ENCODE peak calls at places on chromosome 18, in four cellular contexts. One of them, this sample, is unnamed. For H3K4me1, the result is how much of the 10 kb centered on the place peaks cover.

GRCh38 chr18:7467708-7468466 is 99.2 kb upstream of the PTPRM start:
- DNase-seq in spleen: no peak
- DNase-seq in testis: no peak
- DNase-seq in upper lobe of right lung: no peak
- DNase-seq in this sample: no peak

GRCh38 chr18:1412660-1413659 is 508.3 kb downstream of the ADCYAP1 start:
- DNase-seq in spleen: no peak
- DNase-seq in testis: no peak
- DNase-seq in upper lobe of right lung: no peak
- DNase-seq in this sample: no peak

GRCh38 chr18:13120967-13121586 is 97.5 kb upstream of the LDLRAD4 start:
- DNase-seq in spleen: no peak
- DNase-seq in upper lobe of right lung: no peak
- DNase-seq in testis: peak
- DNase-seq in this sample: no peak

GRCh38 chr18:5891361-5892215 is 3.7 kb downstream of the TMEM200C start:
- DNase-seq in upper lobe of right lung: peak
- DNase-seq in testis: peak
- DNase-seq in spleen: peak
- DNase-seq in this sample: no peak

GRCh38 chr18:51196116-51196810 is 1.2 kb downstream of the MEX3C start:
- DNase-seq in testis: peak
- DNase-seq in spleen: peak
- DNase-seq in upper lobe of right lung: peak
- DNase-seq in this sample: peak

GRCh38 chr18:71583291-71583690 is 960.9 kb downstream of the CBLN2 start:
- DNase-seq in spleen: no peak
- DNase-seq in upper lobe of right lung: no peak
- DNase-seq in testis: no peak
- DNase-seq in this sample: no peak

GRCh38 chr18:44458777-44459176 is 221.9 kb upstream of the SETBP1 start:
- DNase-seq in spleen: no peak
- DNase-seq in upper lobe of right lung: no peak
- DNase-seq in testis: no peak
- DNase-seq in this sample: no peak

GRCh38 chr18:23921716-23922285 is 92.8 kb upstream of the TTC39C start:
- DNase-seq in upper lobe of right lung: no peak
- DNase-seq in testis: no peak
- DNase-seq in spleen: no peak
- DNase-seq in this sample: no peak

GRCh38 chr18:26703170-26703933 is 155.0 kb upstream of the KCTD1 start:
- DNase-seq in testis: no peak
- DNase-seq in upper lobe of right lung: no peak
- DNase-seq in spleen: no peak
- DNase-seq in this sample: no peak

GRCh38 chr18:59419386-59419785 is 60.3 kb upstream of the LMAN1 start:
- DNase-seq in upper lobe of right lung: no peak
- DNase-seq in spleen: no peak
- DNase-seq in testis: no peak
- DNase-seq in this sample: no peak

GRCh38 chr18:51610481-51610880 is 413.0 kb upstream of the MEX3C start:
- DNase-seq in spleen: no peak
- DNase-seq in upper lobe of right lung: no peak
- DNase-seq in testis: no peak
- DNase-seq in this sample: no peak

GRCh38 chr18:6058941-6059340 is 163.6 kb upstream of the TMEM200C start:
- DNase-seq in testis: no peak
- DNase-seq in spleen: no peak
- DNase-seq in upper lobe of right lung: no peak
- DNase-seq in this sample: peak

GRCh38 chr18:13223341-13224148 is 5.0 kb downstream of the LDLRAD4 start:
- DNase-seq in spleen: no peak
- DNase-seq in upper lobe of right lung: no peak
- DNase-seq in testis: peak
- DNase-seq in this sample: peak

GRCh38 chr18:3248062-3248669 is 565 bp downstream of the MYL12A start:
- DNase-seq in spleen: no peak
- DNase-seq in upper lobe of right lung: no peak
- DNase-seq in testis: peak
- DNase-seq in this sample: peak

GRCh38 chr18:570256-570655 is 9.9 kb upstream of the CETN1 start:
- DNase-seq in spleen: no peak
- DNase-seq in testis: no peak
- DNase-seq in upper lobe of right lung: no peak
- DNase-seq in this sample: no peak

DNA sequence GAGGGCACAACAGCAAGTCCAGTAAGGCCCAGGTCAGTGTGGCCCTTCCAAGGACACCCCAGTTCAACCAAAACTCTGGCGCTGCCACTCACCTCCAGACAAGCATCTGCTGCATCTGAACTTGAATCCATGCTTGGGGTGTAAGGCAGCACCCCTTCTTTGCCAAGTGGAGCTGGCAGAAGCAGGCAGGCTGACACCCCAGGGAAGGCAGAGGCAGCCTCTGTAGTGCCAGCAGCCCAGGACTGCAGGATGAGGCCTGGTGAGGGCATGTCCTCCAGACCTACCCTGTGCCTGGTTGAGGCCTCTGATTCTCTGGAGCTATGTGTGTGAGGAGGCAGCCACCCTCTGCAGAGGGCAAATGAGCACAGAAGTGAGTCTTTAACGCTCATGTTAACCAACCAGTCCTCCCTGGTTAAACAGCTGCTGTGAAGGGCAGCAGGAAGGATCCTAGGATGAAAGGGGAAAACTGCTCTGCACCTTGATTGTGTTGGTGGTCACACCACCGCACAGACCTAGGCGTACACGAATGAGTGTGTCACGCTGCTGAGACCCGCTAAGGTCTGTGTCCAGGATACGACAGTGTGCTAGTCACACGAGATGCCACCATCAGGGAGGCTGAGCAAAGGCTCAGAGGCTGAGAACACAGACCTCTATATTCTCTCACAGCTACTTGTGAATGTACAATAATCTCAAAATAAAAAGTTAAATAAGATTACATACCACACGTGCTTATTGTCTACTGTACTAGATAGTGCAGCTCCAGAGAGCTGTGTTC is 2.2 kb downstream of the PARD6G start:
- DNase-seq in upper lobe of right lung: peak
- DNase-seq in testis: peak
- DNase-seq in spleen: no peak
- DNase-seq in this sample: no peak
- H3K27ac ChIP-seq in upper lobe of right lung: no peak
- H3K27ac ChIP-seq in testis: no peak
- H3K27ac ChIP-seq in spleen: no peak
- H3K27ac ChIP-seq in this sample: no peak

DNA sequence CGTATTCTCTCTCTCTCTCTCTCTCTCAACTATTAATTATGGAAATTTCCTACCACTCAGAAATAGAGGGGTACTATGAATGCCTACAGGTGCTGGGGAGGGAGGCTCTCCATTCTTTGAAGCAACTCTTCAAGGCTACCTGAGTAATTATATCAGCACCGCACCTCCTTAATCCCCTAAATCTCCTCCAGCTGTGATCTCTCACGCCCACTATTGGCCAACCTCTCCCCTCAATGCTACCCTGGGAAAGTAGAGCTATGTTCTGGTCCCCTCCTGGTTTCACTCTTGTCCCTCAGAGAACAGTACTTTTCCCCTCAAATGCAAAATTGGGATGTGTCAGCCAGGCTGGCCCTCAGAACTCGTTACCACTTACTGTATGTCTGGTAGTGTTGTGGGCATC is 1.6 kb downstream of the MOCOS start:
- DNase-seq in testis: no peak
- DNase-seq in spleen: no peak
- DNase-seq in upper lobe of right lung: no peak
- DNase-seq in this sample: no peak
- TF ChIP-seq CTCF in testis: no peak
- TF ChIP-seq CTCF in spleen: no peak
- TF ChIP-seq CTCF in upper lobe of right lung: no peak
- TF ChIP-seq CTCF in this sample: no peak

GRCh38 chr18:57790316-57790715 is 12.8 kb downstream of the ATP8B1 start:
- DNase-seq in upper lobe of right lung: no peak
- DNase-seq in testis: no peak
- DNase-seq in spleen: no peak
- DNase-seq in this sample: no peak
- H3K4me1 ChIP-seq in upper lobe of right lung: under half
- H3K4me1 ChIP-seq in testis: under half
- H3K4me1 ChIP-seq in spleen: under half
- H3K4me1 ChIP-seq in this sample: half or more

GRCh38 chr18:78980279-78980771 is 707 bp downstream of the SALL3 start:
- DNase-seq in spleen: no peak
- DNase-seq in testis: no peak
- DNase-seq in upper lobe of right lung: no peak
- DNase-seq in this sample: no peak

GRCh38 chr18:78982186-78982585 is 2.6 kb downstream of the SALL3 start:
- DNase-seq in spleen: no peak
- DNase-seq in upper lobe of right lung: no peak
- DNase-seq in testis: no peak
- DNase-seq in this sample: no peak

GRCh38 chr18:78979682-78980278 is at the start of gene SALL3:
- DNase-seq in testis: peak
- DNase-seq in spleen: no peak
- DNase-seq in upper lobe of right lung: no peak
- DNase-seq in this sample: no peak

GRCh38 chr18:78980777-78981651 is 1.4 kb downstream of the SALL3 start:
- DNase-seq in spleen: no peak
- DNase-seq in upper lobe of right lung: no peak
- DNase-seq in testis: no peak
- DNase-seq in this sample: no peak

GRCh38 chr18:78981652-78981955 is 2.0 kb downstream of the SALL3 start:
- DNase-seq in spleen: no peak
- DNase-seq in testis: no peak
- DNase-seq in upper lobe of right lung: no peak
- DNase-seq in this sample: no peak
- H3K27ac ChIP-seq in spleen: no peak
- H3K27ac ChIP-seq in testis: no peak
- H3K27ac ChIP-seq in upper lobe of right lung: no peak
- H3K27ac ChIP-seq in this sample: no peak

DNA sequence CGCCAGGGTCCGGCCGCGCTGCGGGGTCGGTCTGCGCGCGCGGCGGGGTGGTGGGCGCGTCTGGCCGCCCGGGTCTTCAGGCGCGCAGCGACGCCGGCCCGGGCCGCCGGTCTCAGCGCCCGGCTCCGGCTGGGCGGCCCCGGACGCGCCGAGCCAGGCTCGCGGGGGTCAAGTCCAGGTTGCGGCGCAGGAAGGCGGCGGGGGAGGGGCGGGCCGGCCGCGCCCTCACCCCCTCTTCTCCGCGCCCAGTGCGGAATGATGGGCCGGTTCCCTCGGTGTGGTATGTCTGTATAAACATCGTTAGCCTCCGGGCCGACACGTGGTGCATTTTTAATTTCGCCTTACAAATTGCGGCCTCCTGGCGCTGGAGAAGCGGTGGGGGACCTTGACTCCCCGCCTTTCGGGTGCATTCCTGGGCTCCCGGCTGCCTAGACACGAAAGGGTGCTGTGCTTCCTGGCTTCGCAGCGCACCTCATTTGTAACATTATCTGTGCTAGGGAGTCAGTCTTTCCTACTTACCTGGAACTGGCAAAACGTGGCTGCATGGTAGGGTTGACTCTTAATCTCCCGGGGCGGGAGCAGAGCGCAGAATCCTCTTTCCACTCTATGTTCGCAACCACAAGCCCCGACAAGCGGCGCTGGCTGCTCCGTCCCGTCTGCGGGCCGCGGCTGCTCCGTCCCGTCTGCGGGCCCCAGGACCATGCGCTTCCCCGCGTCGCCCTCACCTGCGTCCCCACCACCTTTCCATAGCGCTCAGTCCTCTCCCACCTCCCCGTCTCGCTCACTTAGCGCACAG is 69.0 kb downstream of the CTAGE1 start:
- DNase-seq in upper lobe of right lung: peak
- DNase-seq in spleen: peak
- DNase-seq in testis: peak
- DNase-seq in this sample: peak
- TF ChIP-seq CTCF in upper lobe of right lung: no peak
- TF ChIP-seq CTCF in spleen: no peak
- TF ChIP-seq CTCF in testis: no peak
- TF ChIP-seq CTCF in this sample: peak

GRCh38 chr18:8721716-8722115 is 16.4 kb downstream of the MTCL1 start:
- DNase-seq in upper lobe of right lung: no peak
- DNase-seq in testis: no peak
- DNase-seq in spleen: no peak
- DNase-seq in this sample: no peak
- H3K4me1 ChIP-seq in upper lobe of right lung: under half
- H3K4me1 ChIP-seq in testis: under half
- H3K4me1 ChIP-seq in spleen: under half
- H3K4me1 ChIP-seq in this sample: under half

DNA sequence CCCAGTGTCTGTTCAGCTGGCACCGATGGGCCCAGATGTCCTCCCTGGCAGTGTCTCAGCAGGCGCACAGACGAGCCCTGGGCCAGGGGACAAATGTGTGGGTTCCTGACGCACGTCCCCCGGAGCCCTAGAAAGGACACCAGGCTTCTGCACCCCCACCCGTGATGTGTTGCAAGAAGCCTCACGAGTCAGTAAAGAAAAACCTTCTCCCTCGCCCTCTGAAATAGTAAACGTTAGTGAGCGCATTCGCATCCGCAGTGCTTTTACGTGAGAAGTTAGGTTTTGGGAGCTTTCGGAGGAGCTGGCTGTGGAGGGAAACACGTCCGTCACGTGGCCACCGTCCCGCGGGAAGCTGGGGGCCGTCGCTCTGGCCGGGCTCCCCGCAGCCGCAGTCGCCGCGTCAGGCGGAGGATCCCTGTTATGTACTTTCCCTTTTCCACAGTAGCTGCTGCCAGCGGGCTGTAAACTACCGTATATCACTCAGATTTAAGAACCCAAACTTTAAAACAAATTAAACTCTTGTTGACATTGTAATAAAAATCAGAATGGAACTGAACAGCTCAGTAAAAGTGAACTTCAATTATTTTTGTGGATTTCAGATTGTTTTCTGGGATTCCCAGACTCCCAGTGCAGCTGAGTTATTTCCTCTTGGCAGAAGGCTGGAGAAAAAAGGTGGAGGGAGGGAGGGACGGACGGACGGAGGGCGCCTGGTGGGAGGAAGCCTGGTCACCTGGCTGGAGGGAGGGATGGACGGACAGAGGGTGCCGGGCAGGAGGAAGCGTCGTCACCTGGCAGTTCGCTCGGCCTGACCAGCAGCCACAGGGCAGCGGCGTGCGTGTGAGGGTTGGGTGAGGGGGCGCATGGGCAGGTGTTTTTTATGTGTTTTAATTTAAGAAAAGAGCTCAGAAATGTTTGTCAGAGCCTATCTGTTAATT is 112.1 kb downstream of the NFATC1 start:
- DNase-seq in spleen: peak
- DNase-seq in upper lobe of right lung: peak
- DNase-seq in testis: peak
- DNase-seq in this sample: peak
- H3K27ac ChIP-seq in spleen: peak
- H3K27ac ChIP-seq in upper lobe of right lung: peak
- H3K27ac ChIP-seq in testis: peak
- H3K27ac ChIP-seq in this sample: peak

This sample was measured in left ventricle myocardium inferior.